ENCODE peak calls at places on chromosomes 3 and 15, in four cellular contexts. One of them, this sample, is unnamed.

GRCh38 chr3:169760479-169760878 is 4.4 kb downstream of the TERC start:
- DNase-seq in pulmonary artery endothelial cell: no peak
- DNase-seq in right lobe of liver: no peak
- DNase-seq in MCF 10A: peak; percentile 47
- DNase-seq in this sample: peak; percentile 34

GRCh38 chr3:183312433-183312832 is 59.4 kb downstream of the B3GNT5 start:
- DNase-seq in pulmonary artery endothelial cell: no peak
- DNase-seq in MCF 10A: no peak
- DNase-seq in right lobe of liver: no peak
- DNase-seq in this sample: peak; percentile 50

GRCh38 chr3:150870406-150870805 is 34.8 kb downstream of the MINDY4B start:
- DNase-seq in right lobe of liver: no peak
- DNase-seq in MCF 10A: no peak
- DNase-seq in pulmonary artery endothelial cell: no peak
- DNase-seq in this sample: peak; percentile 61

GRCh38 chr3:42632146-42632545 is 21.4 kb upstream of the ZBTB47 start:
- DNase-seq in right lobe of liver: no peak
- DNase-seq in pulmonary artery endothelial cell: no peak
- DNase-seq in MCF 10A: peak; percentile 79
- DNase-seq in this sample: peak; percentile 55

GRCh38 chr3:42101048-42101447 is 9.9 kb downstream of the TRAK1 start:
- DNase-seq in right lobe of liver: peak; percentile 71
- DNase-seq in MCF 10A: peak; percentile 73
- DNase-seq in pulmonary artery endothelial cell: no peak
- DNase-seq in this sample: peak; percentile 77

GRCh38 chr15:59185725-59186124 is 20.9 kb upstream of the LDHAL6B start:
- DNase-seq in right lobe of liver: no peak
- DNase-seq in pulmonary artery endothelial cell: no peak
- DNase-seq in MCF 10A: no peak
- DNase-seq in this sample: no peak

GRCh38 chr3:116444819-116445290 is 432 bp downstream of the LSAMP start:
- DNase-seq in MCF 10A: no peak
- DNase-seq in right lobe of liver: no peak
- DNase-seq in pulmonary artery endothelial cell: no peak
- DNase-seq in this sample: no peak

GRCh38 chr15:82045179-82045891 is 483 bp downstream of the MEX3B start:
- DNase-seq in MCF 10A: peak; percentile 35
- DNase-seq in pulmonary artery endothelial cell: no peak
- DNase-seq in right lobe of liver: peak; percentile 55
- DNase-seq in this sample: peak; percentile 43

GRCh38 chr15:71151061-71151460 is 35.8 kb downstream of the THSD4 start:
- DNase-seq in right lobe of liver: no peak
- DNase-seq in MCF 10A: peak; percentile 36
- DNase-seq in pulmonary artery endothelial cell: no peak
- DNase-seq in this sample: peak; percentile 61

GRCh38 chr15:99021669-99022068 is 14.1 kb upstream of the PGPEP1L start:
- DNase-seq in pulmonary artery endothelial cell: no peak
- DNase-seq in MCF 10A: no peak
- DNase-seq in right lobe of liver: no peak
- DNase-seq in this sample: no peak

GRCh38 chr15:42719051-42719450 is 17.9 kb downstream of the CDAN1 start:
- DNase-seq in right lobe of liver: no peak
- DNase-seq in pulmonary artery endothelial cell: no peak
- DNase-seq in MCF 10A: no peak
- DNase-seq in this sample: no peak

GRCh38 chr3:115571413-115571812 is 51.9 kb upstream of the GAP43 start:
- DNase-seq in right lobe of liver: no peak
- DNase-seq in pulmonary artery endothelial cell: no peak
- DNase-seq in MCF 10A: no peak
- DNase-seq in this sample: no peak

GRCh38 chr3:66413151-66413751 is 87.6 kb downstream of the LRIG1 start:
- DNase-seq in MCF 10A: no peak
- DNase-seq in pulmonary artery endothelial cell: no peak
- DNase-seq in right lobe of liver: no peak
- DNase-seq in this sample: peak; percentile 42

GRCh38 chr3:45786801-45787495 is 9.4 kb downstream of the SLC6A20 start:
- DNase-seq in MCF 10A: no peak
- DNase-seq in pulmonary artery endothelial cell: no peak
- DNase-seq in right lobe of liver: no peak
- DNase-seq in this sample: no peak

GRCh38 chr15:48966595-48967301 is 3.0 kb upstream of the SHC4 start:
- DNase-seq in pulmonary artery endothelial cell: no peak
- DNase-seq in MCF 10A: no peak
- DNase-seq in right lobe of liver: no peak
- DNase-seq in this sample: peak; percentile 75

GRCh38 chr15:51299187-51300015 is 39.0 kb downstream of the CYP19A1 start:
- DNase-seq in MCF 10A: no peak
- DNase-seq in pulmonary artery endothelial cell: no peak
- DNase-seq in right lobe of liver: no peak
- DNase-seq in this sample: no peak

GRCh38 chr15:65945616-65946015 is 76.3 kb downstream of the RAB11A start:
- DNase-seq in right lobe of liver: no peak
- DNase-seq in MCF 10A: no peak
- DNase-seq in pulmonary artery endothelial cell: no peak
- DNase-seq in this sample: no peak

GRCh38 chr3:174859109-174859735 is at the start of gene NAALADL2:
- DNase-seq in pulmonary artery endothelial cell: no peak
- DNase-seq in right lobe of liver: no peak
- DNase-seq in MCF 10A: no peak
- DNase-seq in this sample: peak; percentile 69

GRCh38 chr3:4908769-4909156 is 70.5 kb upstream of the BHLHE40 start:
- DNase-seq in pulmonary artery endothelial cell: no peak
- DNase-seq in MCF 10A: no peak
- DNase-seq in right lobe of liver: no peak
- DNase-seq in this sample: no peak

GRCh38 chr3:76047368-76047767 is 262.0 kb upstream of the ZNF717 start:
- DNase-seq in pulmonary artery endothelial cell: no peak
- DNase-seq in MCF 10A: no peak
- DNase-seq in right lobe of liver: no peak
- DNase-seq in this sample: no peak

GRCh38 chr15:57215371-57215770 is 160.9 kb upstream of the CGNL1 start:
- DNase-seq in right lobe of liver: no peak
- DNase-seq in MCF 10A: no peak
- DNase-seq in pulmonary artery endothelial cell: no peak
- DNase-seq in this sample: no peak

GRCh38 chr3:181278468-181279238 is 289.1 kb upstream of the DNAJC19 start:
- DNase-seq in pulmonary artery endothelial cell: no peak
- DNase-seq in MCF 10A: peak; percentile 13
- DNase-seq in right lobe of liver: no peak
- DNase-seq in this sample: no peak

GRCh38 chr15:35630985-35631384 is 85.0 kb upstream of the DPH6 start:
- DNase-seq in MCF 10A: no peak
- DNase-seq in pulmonary artery endothelial cell: no peak
- DNase-seq in right lobe of liver: no peak
- DNase-seq in this sample: peak; percentile 42

GRCh38 chr3:95705786-95706418 is 1108.5 kb upstream of the EPHA6 start:
- DNase-seq in right lobe of liver: no peak
- DNase-seq in pulmonary artery endothelial cell: no peak
- DNase-seq in MCF 10A: no peak
- DNase-seq in this sample: no peak

GRCh38 chr3:150202696-150203095 is 205.4 kb upstream of the TSC22D2 start:
- DNase-seq in pulmonary artery endothelial cell: no peak
- DNase-seq in right lobe of liver: no peak
- DNase-seq in MCF 10A: no peak
- DNase-seq in this sample: no peak

GRCh38 chr15:42619641-42620371 is 44.4 kb downstream of the STARD9 start:
- DNase-seq in right lobe of liver: no peak
- DNase-seq in pulmonary artery endothelial cell: no peak
- DNase-seq in MCF 10A: no peak
- DNase-seq in this sample: no peak

GRCh38 chr3:99868438-99868723 is 50.7 kb downstream of the CMSS1 start:
- DNase-seq in right lobe of liver: no peak
- DNase-seq in pulmonary artery endothelial cell: no peak
- DNase-seq in MCF 10A: peak; percentile 39
- DNase-seq in this sample: peak; percentile 71

GRCh38 chr15:25775317-25775912 is 87.7 kb downstream of the ATP10A start:
- DNase-seq in right lobe of liver: no peak
- DNase-seq in MCF 10A: no peak
- DNase-seq in pulmonary artery endothelial cell: no peak
- DNase-seq in this sample: peak; percentile 22